ENCODE peak calls at places on chromosomes 7 and 10, in four cellular contexts. One of them, this sample, is unnamed.

GRCh38 chr10:66827353-66827752 is 98.5 kb upstream of the LRRTM3 start:
- DNase-seq in dermis blood vessel endothelial cell: no peak
- DNase-seq in astrocyte of the hippocampus: peak
- DNase-seq in AG09309: peak
- DNase-seq in this sample: peak

GRCh38 chr10:78648256-78648860 is 420.4 kb upstream of the ZMIZ1 start:
- DNase-seq in dermis blood vessel endothelial cell: no peak
- DNase-seq in AG09309: no peak
- DNase-seq in astrocyte of the hippocampus: peak
- DNase-seq in this sample: no peak

GRCh38 chr10:84360634-84361365 is 32.4 kb downstream of the CCSER2 start:
- DNase-seq in dermis blood vessel endothelial cell: peak
- DNase-seq in astrocyte of the hippocampus: peak
- DNase-seq in AG09309: no peak
- DNase-seq in this sample: no peak

GRCh38 chr7:1703475-1704325 is 33.6 kb downstream of the ELFN1 start:
- DNase-seq in dermis blood vessel endothelial cell: no peak
- DNase-seq in astrocyte of the hippocampus: no peak
- DNase-seq in AG09309: no peak
- DNase-seq in this sample: no peak

GRCh38 chr7:105585850-105586500 is 4.7 kb upstream of the EFCAB10 start:
- DNase-seq in dermis blood vessel endothelial cell: no peak
- DNase-seq in astrocyte of the hippocampus: no peak
- DNase-seq in AG09309: no peak
- DNase-seq in this sample: no peak

GRCh38 chr7:78198756-78199155 is 400.2 kb downstream of the PHTF2 start:
- DNase-seq in astrocyte of the hippocampus: no peak
- DNase-seq in dermis blood vessel endothelial cell: no peak
- DNase-seq in AG09309: peak
- DNase-seq in this sample: no peak

GRCh38 chr7:69434350-69434749 is 163.9 kb upstream of the AUTS2 start:
- DNase-seq in astrocyte of the hippocampus: peak
- DNase-seq in dermis blood vessel endothelial cell: no peak
- DNase-seq in AG09309: peak
- DNase-seq in this sample: no peak

GRCh38 chr7:155252388-155252957 is 45.2 kb upstream of the INSIG1 start:
- DNase-seq in dermis blood vessel endothelial cell: peak
- DNase-seq in astrocyte of the hippocampus: peak
- DNase-seq in AG09309: no peak
- DNase-seq in this sample: no peak

GRCh38 chr7:98162758-98163157 is 48.5 kb upstream of the BHLHA15 start:
- DNase-seq in astrocyte of the hippocampus: no peak
- DNase-seq in AG09309: no peak
- DNase-seq in dermis blood vessel endothelial cell: no peak
- DNase-seq in this sample: no peak

GRCh38 chr7:50454968-50455367 is 4.8 kb upstream of the FIGNL1 start:
- DNase-seq in AG09309: no peak
- DNase-seq in dermis blood vessel endothelial cell: no peak
- DNase-seq in astrocyte of the hippocampus: no peak
- DNase-seq in this sample: no peak

GRCh38 chr7:490461-491291 is 29.0 kb downstream of the PDGFA start:
- DNase-seq in AG09309: no peak
- DNase-seq in dermis blood vessel endothelial cell: no peak
- DNase-seq in astrocyte of the hippocampus: no peak
- DNase-seq in this sample: no peak

GRCh38 chr7:136479922-136480321 is 388.5 kb upstream of the CHRM2 start:
- DNase-seq in astrocyte of the hippocampus: no peak
- DNase-seq in dermis blood vessel endothelial cell: no peak
- DNase-seq in AG09309: no peak
- DNase-seq in this sample: no peak

GRCh38 chr10:14385591-14386201 is 55.0 kb upstream of the FRMD4A start:
- DNase-seq in dermis blood vessel endothelial cell: peak
- DNase-seq in AG09309: no peak
- DNase-seq in astrocyte of the hippocampus: no peak
- DNase-seq in this sample: no peak

GRCh38 chr7:45295222-45295621 is 137.6 kb downstream of the RAMP3 start:
- DNase-seq in astrocyte of the hippocampus: no peak
- DNase-seq in AG09309: no peak
- DNase-seq in dermis blood vessel endothelial cell: no peak
- DNase-seq in this sample: no peak

GRCh38 chr7:91771394-91771793 is 109.1 kb downstream of the MTERF1 start:
- DNase-seq in dermis blood vessel endothelial cell: no peak
- DNase-seq in astrocyte of the hippocampus: peak
- DNase-seq in AG09309: no peak
- DNase-seq in this sample: no peak

GRCh38 chr10:33215154-33215553 is 119.3 kb downstream of the NRP1 start:
- DNase-seq in dermis blood vessel endothelial cell: no peak
- DNase-seq in astrocyte of the hippocampus: peak
- DNase-seq in AG09309: peak
- DNase-seq in this sample: no peak

GRCh38 chr10:123318516-123318915 is 164.3 kb downstream of the BUB3 start:
- DNase-seq in astrocyte of the hippocampus: no peak
- DNase-seq in AG09309: no peak
- DNase-seq in dermis blood vessel endothelial cell: no peak
- DNase-seq in this sample: no peak

This sample was measured in H4.